ENCODE peak calls at places on chromosome 14, in ten cellular contexts. F is neural progenitor cell, Z is cardiac muscle cell, O is lower lobe of right lung, H is esophagus squamous epithelium, G is psoas muscle, R is tibial artery, K is heart left ventricle, W is pancreas, U is heart right ventricle. Y is an unnamed sample. For H3K4me1, the result is how much of the 10 kb centered on the place peaks cover.

GRCh38 chr14:75430526-75430925 is 2.7 kb downstream of the JDP2 start:
- DNase-seq in F (no peak), Z (peak), O (no peak), H (no peak), G (peak), R (peak), K (no peak), W (peak), U (peak), Y (no peak)

GRCh38 chr14:36524220-36524837 is 4.3 kb upstream of the NKX2-1 start:
- DNase-seq in F (peak), Z (no peak), O (no peak), H (no peak), G (no peak), R (no peak), K (no peak), W (no peak), U (no peak), Y (no peak)

GRCh38 chr14:80850197-80850814 is 91.2 kb downstream of the CEP128 start:
- DNase-seq in F (peak), Z (peak), O (no peak), H (no peak), G (no peak), R (no peak), K (no peak), W (no peak), U (no peak), Y (no peak)

GRCh38 chr14:65333926-65334687 is 78.4 kb upstream of the FUT8 start:
- DNase-seq in F (no peak), Z (peak), O (peak), H (no peak), G (peak), R (no peak), K (peak), W (no peak), U (peak), Y (peak)

GRCh38 chr14:64419003-64419402 is 30.9 kb downstream of the MTHFD1 start:
- DNase-seq in F (no peak), Z (no peak), O (no peak), H (no peak), G (no peak), R (no peak), K (no peak), W (no peak), U (no peak), Y (no peak)

GRCh38 chr14:40240456-40240855 is 808.2 kb upstream of the FBXO33 start:
- DNase-seq in F (no peak), Z (no peak), O (no peak), H (no peak), G (no peak), R (no peak), K (no peak), W (no peak), U (no peak), Y (no peak)

GRCh38 chr14:62776300-62776699 is 269.0 kb downstream of the KCNH5 start:
- DNase-seq in F (no peak), Z (no peak), O (no peak), H (no peak), G (no peak), R (no peak), K (no peak), W (no peak), U (no peak), Y (no peak)

GRCh38 chr14:104436047-104436531 is 143.5 kb upstream of the C14orf180 start:
- DNase-seq in F (no peak), Z (peak), O (peak), H (no peak), G (peak), R (peak), K (peak), W (peak), U (peak), Y (peak)

GRCh38 chr14:64507376-64508156 is 3.0 kb downstream of the ZBTB1 start:
- DNase-seq in F (no peak), Z (peak), O (no peak), H (no peak), G (no peak), R (no peak), K (no peak), W (no peak), U (no peak), Y (no peak)

GRCh38 chr14:90087433-90087832 is 25.6 kb downstream of the KCNK13 start:
- DNase-seq in F (no peak), Z (peak), O (peak), H (no peak), G (no peak), R (peak), K (peak), W (no peak), U (no peak), Y (no peak)

GRCh38 chr14:64649383-64649998 is 54.7 kb upstream of the PLEKHG3 start:
- DNase-seq in F (no peak), Z (peak), O (no peak), H (no peak), G (peak), R (peak), K (no peak), W (no peak), U (no peak), Y (no peak)

GRCh38 chr14:102908766-102909455 is 13.6 kb upstream of the AMN start:
- DNase-seq in F (no peak), Z (no peak), O (peak), H (no peak), G (peak), R (no peak), K (no peak), W (no peak), U (no peak), Y (no peak)

GRCh38 chr14:103186894-103187586 is 63.8 kb downstream of the TNFAIP2 start:
- DNase-seq in F (peak), Z (no peak), O (no peak), H (no peak), G (no peak), R (no peak), K (no peak), W (peak), U (no peak), Y (no peak)

GRCh38 chr14:104724981-104725771 is 1.1 kb downstream of the ADSS1 start:
- DNase-seq in F (peak), Z (peak), O (no peak), H (no peak), G (peak), R (peak), K (peak), W (no peak), U (peak), Y (peak)

GRCh38 chr14:75285331-75285730 is 6.7 kb downstream of the FOS start:
- DNase-seq in F (no peak), Z (no peak), O (no peak), H (no peak), G (no peak), R (no peak), K (no peak), W (no peak), U (no peak), Y (no peak)

GRCh38 chr14:101102875-101103274 is 199.4 kb upstream of the RTL1 start:
- DNase-seq in F (no peak), Z (no peak), O (no peak), H (no peak), G (no peak), R (peak), K (no peak), W (no peak), U (no peak), Y (no peak)

GRCh38 chr14:93114068-93114710 is 1.5 kb downstream of the ITPK1 start:
- DNase-seq in F (peak), Z (no peak), O (no peak), H (no peak), G (no peak), R (no peak), K (no peak), W (peak), U (no peak), Y (no peak)

GRCh38 chr14:93114713-93115068 is 1.0 kb downstream of the ITPK1 start:
- DNase-seq in F (peak), Z (no peak), O (peak), H (no peak), G (peak), R (no peak), K (peak), W (no peak), U (peak), Y (peak)

GRCh38 chr14:93115069-93115919 is 431 bp downstream of the ITPK1 start:
- DNase-seq in F (peak), Z (peak), O (peak), H (peak), G (peak), R (peak), K (peak), W (peak), U (peak), Y (peak)

GRCh38 chr14:93112891-93113677 is 2.6 kb downstream of the ITPK1 start:
- DNase-seq in F (peak), Z (peak), O (peak), H (peak), G (peak), R (peak), K (peak), W (peak), U (peak), Y (no peak)

DNA sequence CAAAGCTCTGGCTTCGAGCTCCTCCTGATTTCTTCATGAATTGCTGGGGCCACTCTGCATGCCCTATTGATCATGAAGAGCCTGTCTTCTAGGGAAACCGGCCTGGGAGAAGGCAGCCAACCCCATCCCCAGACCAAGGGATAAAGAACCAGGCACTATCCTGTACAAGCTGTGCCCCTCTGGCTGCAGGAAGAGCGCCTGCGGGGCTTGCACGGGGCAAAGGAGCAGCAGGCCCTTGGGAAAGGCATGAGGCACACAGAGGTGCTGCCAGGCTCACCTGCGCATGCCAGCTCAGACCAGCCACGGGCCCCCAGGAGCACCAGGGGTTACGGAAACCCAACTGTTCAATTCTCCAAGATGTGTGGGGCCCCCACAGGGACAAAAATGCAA is 2.1 kb downstream of the ITPK1 start:
- DNase-seq in F (peak), Z (no peak), O (no peak), H (no peak), G (no peak), R (no peak), K (no peak), W (no peak), U (no peak), Y (no peak)
- H3K4me3 ChIP-seq in F (peak), Z (peak), O (peak), H (peak), G (peak), R (peak), K (peak), W (peak), U (peak), Y (no peak)

GRCh38 chr14:24556756-24557155 is 19.3 kb downstream of the CTSG start:
- DNase-seq in F (no peak), Z (no peak), O (no peak), H (no peak), G (no peak), R (no peak), K (no peak), W (no peak), U (no peak), Y (no peak)
- H3K4me1 ChIP-seq in F (under half), Z (under half), O (under half), H (under half), G (under half), R (under half), K (under half), W (under half), U (under half), Y (under half)

GRCh38 chr14:23240661-23241060 is 2.9 kb downstream of the RNF212B start:
- DNase-seq in F (no peak), Z (no peak), O (no peak), H (no peak), G (no peak), R (no peak), K (no peak), W (no peak), U (no peak), Y (no peak)

GRCh38 chr14:23242076-23242475 is 4.3 kb downstream of the RNF212B start:
- DNase-seq in F (no peak), Z (no peak), O (no peak), H (no peak), G (no peak), R (no peak), K (no peak), W (no peak), U (no peak), Y (no peak)

GRCh38 chr14:23237772-23238594 is at the start of gene RNF212B:
- DNase-seq in F (peak), Z (peak), O (peak), H (peak), G (peak), R (peak), K (peak), W (peak), U (peak), Y (peak)
- TF ChIP-seq CTCF in F (no peak), Z (no peak), O (no peak), H (no peak), G (no peak), R (no peak), K (no peak), W (no peak), U (no peak), Y (no peak)

GRCh38 chr14:92874961-92875360 is 48.0 kb upstream of the CHGA start:
- DNase-seq in F (no peak), Z (no peak), O (no peak), H (no peak), G (no peak), R (no peak), K (no peak), W (no peak), U (no peak), Y (no peak)
- H3K4me3 ChIP-seq in F (no peak), Z (no peak), O (no peak), H (no peak), G (no peak), R (no peak), K (no peak), W (no peak), U (no peak), Y (no peak)

GRCh38 chr14:76539130-76539529 is 163.2 kb downstream of the ESRRB start:
- DNase-seq in F (no peak), Z (no peak), O (no peak), H (no peak), G (no peak), R (no peak), K (no peak), W (no peak), U (no peak), Y (no peak)

GRCh38 chr14:76537912-76538647 is 162.1 kb downstream of the ESRRB start:
- DNase-seq in F (no peak), Z (no peak), O (no peak), H (no peak), G (no peak), R (no peak), K (no peak), W (no peak), U (no peak), Y (no peak)

GRCh38 chr14:76541594-76542219 is 165.8 kb downstream of the ESRRB start:
- DNase-seq in F (no peak), Z (no peak), O (no peak), H (no peak), G (no peak), R (no peak), K (no peak), W (no peak), U (no peak), Y (no peak)

DNA sequence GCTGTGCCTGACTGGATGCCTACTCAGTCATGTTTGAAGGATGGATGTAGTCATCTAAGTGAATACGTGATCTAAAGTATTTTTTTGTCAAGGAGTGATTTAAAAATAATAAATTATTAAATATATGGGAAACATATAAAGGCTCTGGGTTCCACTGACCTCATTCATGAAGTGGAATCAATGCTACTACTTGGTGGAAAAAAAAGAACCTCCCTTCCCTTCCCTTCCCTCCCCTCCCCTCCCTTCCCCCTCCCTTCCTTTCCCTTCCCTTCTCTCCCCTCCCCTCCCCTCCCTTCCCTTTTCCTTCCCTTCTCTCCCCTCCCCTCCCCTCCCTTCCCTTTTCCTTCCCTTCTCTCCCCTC is 162.7 kb downstream of the ESRRB start:
- DNase-seq in F (no peak), Z (no peak), O (no peak), H (no peak), G (no peak), R (no peak), K (no peak), W (no peak), U (no peak), Y (no peak)
- H3K4me1 ChIP-seq in F (under half), Z (under half), O (under half), H (under half), G (under half), R (under half), K (under half), W (under half), U (under half), Y (under half)

DNA sequence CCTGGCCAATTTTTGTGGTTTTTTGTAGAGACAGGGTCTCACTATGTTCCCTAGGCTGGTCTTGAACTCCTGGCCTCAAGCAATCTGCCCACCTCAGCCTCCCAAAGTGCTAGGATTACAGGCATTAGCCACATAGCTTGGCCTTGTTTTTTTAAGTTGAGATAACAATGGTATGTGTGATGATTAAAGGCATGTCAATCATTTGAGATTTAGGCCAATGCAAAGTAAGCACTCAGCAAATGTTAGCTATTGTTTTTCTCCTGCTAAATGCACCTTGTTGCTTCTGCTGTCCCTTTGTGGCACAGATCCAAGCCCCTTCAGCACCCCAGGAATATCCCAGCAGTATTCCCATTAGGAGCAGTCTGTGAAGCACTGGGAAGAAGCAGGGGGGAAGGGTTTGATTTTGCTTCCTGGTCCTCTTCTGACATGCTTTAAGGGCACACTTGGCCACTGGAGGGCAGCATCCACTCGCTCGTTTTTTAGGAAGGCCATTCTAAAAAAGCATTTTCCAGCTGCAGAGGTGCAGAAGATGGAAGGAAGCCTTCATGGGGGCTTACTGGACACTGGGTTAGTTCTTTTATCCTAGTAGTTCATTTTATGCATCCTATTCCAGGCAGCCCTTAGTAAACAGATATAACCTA is 70.2 kb upstream of the ZFP36L1 start:
- DNase-seq in F (peak), Z (peak), O (peak), H (no peak), G (peak), R (peak), K (peak), W (peak), U (peak), Y (peak)
- TF ChIP-seq CTCF in F (peak), Z (peak), O (peak), H (peak), G (peak), R (peak), K (peak), W (peak), U (peak), Y (peak)

GRCh38 chr14:98957211-98958047 is 314.6 kb downstream of the BCL11B start:
- DNase-seq in F (no peak), Z (peak), O (no peak), H (no peak), G (peak), R (peak), K (peak), W (peak), U (peak), Y (peak)
- H3K4me3 ChIP-seq in F (no peak), Z (no peak), O (no peak), H (no peak), G (no peak), R (no peak), K (no peak), W (no peak), U (no peak), Y (no peak)

DNA sequence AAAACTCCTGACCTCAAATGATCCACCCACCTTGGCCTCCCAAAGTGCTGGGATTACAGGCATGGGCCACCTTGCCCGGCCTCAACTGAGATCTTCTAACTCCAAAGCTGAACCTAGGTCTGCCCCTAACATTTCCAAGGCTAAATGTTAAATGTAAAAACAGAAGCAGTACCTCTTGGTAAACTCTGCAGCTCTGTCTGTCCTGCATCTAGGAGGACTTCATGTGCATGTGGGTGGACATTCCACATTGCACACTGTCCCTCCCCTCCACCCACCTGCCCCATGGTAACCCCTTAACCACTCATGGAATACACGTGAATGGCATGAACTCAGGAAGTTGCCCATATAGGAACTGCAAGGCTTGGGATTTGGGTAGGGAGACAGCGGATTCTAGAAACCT is 33.1 kb downstream of the SNX6 start:
- DNase-seq in F (no peak), Z (no peak), O (no peak), H (no peak), G (no peak), R (no peak), K (no peak), W (no peak), U (no peak), Y (no peak)
- H3K4me1 ChIP-seq in F (under half), Z (under half), O (under half), H (under half), G (under half), R (under half), K (under half), W (under half), U (under half), Y (under half)